ENCODE peak calls at places on chromosomes 16 and 17, in seven cellular contexts. V is fibroblast of mammary gland; D is tibial nerve; F is omental fat pad; A is CD8-positive, alpha-beta T cell; S is sigmoid colon; Y is mucosa of descending colon. U is an unnamed sample.

GRCh38 chr16:87464691-87465300 is 28.0 kb downstream of the ZCCHC14 start:
- DNase-seq in Y (no peak), A (no peak), D (peak), S (peak), F (peak), V (peak), U (no peak)

GRCh38 chr17:9676084-9676483 is 30.8 kb downstream of the USP43 start:
- DNase-seq in Y (no peak), F (no peak), D (no peak), A (no peak), S (no peak), V (no peak), U (no peak)

GRCh38 chr17:50059759-50060273 is 3.9 kb downstream of the ITGA3 start:
- DNase-seq in D (no peak), Y (peak), A (no peak), V (peak), F (no peak), S (no peak), U (no peak)

GRCh38 chr17:36089888-36090836 is at the start of gene CCL3:
- DNase-seq in D (peak), F (no peak), S (no peak), Y (no peak), A (no peak), V (no peak), U (no peak)

GRCh38 chr16:87607223-87607622 is 4.9 kb downstream of the JPH3 start:
- DNase-seq in D (no peak), S (no peak), Y (peak), A (no peak), V (no peak), F (no peak), U (no peak)

GRCh38 chr16:86865866-86866675 is 287.7 kb downstream of the FOXL1 start:
- DNase-seq in Y (no peak), V (no peak), F (no peak), D (no peak), S (peak), A (no peak), U (no peak)

GRCh38 chr16:89012622-89012995 is 35.6 kb upstream of the CBFA2T3 start:
- DNase-seq in D (no peak), A (no peak), V (no peak), S (no peak), Y (no peak), F (no peak), U (no peak)

GRCh38 chr17:57985675-57985974 is 2.4 kb downstream of the VEZF1 start:
- DNase-seq in F (no peak), Y (no peak), V (peak), D (no peak), S (no peak), A (no peak), U (no peak)

GRCh38 chr16:73529303-73530012 is 481.5 kb upstream of the ZFHX3 start:
- DNase-seq in Y (no peak), A (no peak), D (no peak), S (no peak), F (no peak), V (no peak), U (no peak)

GRCh38 chr16:67879936-67880335 is 4.7 kb upstream of the NRN1L start:
- DNase-seq in V (no peak), A (no peak), D (no peak), F (no peak), S (no peak), Y (no peak), U (no peak)

GRCh38 chr16:14302031-14302398 is 230.9 kb downstream of the MRTFB start:
- DNase-seq in D (no peak), S (peak), A (no peak), V (peak), Y (peak), F (no peak), U (peak)

GRCh38 chr17:11144358-11145233 is 96.4 kb upstream of the SHISA6 start:
- DNase-seq in S (no peak), Y (no peak), A (no peak), V (peak), F (no peak), D (no peak), U (no peak)

GRCh38 chr17:35241520-35241919 is 1.4 kb upstream of the SLFN5 start:
- DNase-seq in Y (peak), V (no peak), S (no peak), D (no peak), A (peak), F (no peak), U (no peak)

DNA sequence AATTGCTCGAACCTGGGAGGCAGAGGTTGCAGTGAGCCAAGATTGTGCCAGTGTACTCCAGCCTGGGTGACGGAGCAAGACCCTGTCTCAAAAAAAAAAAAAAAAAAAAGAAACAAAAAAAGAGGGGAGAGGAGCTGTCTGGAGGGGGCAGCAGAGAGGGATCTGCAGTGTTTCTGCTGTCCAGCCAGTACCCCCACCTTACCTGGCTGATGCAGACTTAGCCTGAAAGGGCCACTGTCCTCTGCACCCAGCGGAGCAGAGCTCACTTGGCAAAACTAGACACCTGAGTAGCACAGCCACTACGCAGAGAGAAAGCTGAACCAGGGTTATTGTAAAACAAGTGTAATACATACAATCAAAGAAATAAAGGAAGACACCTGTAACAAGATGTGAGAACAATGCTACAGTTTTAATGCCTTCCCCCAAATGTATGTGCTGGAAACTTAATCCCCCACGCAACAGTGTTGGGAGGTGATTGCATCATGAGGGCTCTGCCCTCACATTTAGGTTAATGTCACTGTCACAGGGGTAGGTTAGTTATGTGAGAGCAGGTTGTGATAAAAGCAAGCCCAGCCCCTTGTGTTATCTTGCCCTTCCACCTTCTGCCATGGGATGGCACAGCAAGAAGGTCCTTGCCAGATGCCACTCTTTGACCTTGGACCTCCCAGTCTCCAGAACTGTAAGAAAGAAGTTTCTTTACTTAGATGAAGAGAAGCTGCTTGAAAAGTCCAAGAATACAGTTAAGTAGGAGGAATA is 211.2 kb downstream of the RPTOR start:
- DNase-seq in F (no peak), S (peak), A (no peak), V (no peak), D (no peak), Y (no peak), U (no peak)
- TF ChIP-seq CTCF in F (no peak), S (no peak), A (no peak), V (peak), D (no peak), Y (no peak), U (peak)

DNA sequence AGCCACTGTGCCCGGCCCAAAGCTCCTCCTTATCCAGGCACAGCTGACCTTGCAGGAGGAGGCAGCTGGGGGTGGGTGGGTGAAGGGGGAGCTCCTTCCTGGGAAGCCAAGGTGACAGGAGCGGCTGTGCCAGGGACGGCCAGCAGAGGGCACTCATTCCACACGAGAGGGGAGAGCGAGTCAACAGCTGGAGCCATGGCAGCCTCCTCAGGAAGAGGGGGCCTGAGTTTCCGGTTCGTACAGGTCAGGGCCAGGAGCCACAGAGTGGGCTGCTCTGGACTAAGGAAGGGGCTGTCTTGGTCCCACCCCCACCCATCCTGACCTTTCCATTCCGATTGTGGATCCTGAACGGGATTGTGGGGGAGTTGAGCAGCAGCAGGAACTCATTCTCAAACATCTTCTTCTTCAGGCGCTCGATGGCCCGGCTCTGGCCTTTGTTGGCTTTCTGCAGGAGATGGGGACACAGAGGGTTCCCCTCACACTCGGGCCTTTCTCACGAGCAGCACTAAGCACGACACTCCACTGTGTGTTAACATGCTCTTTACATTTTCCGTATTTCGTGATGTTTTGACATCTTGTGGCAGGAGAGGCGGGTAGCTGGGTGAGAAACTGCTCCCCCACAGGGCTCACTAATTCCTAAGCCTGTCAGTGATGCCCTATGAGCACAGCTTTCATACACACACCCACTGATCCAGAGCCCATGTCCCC is 61.6 kb downstream of the TIMM22 start:
- DNase-seq in Y (peak), V (peak), F (no peak), S (no peak), A (peak), D (peak), U (no peak)
- TF ChIP-seq CTCF in Y (peak), V (peak), F (no peak), S (no peak), A (no peak), D (no peak), U (no peak)

GRCh38 chr16:4538386-4539235 is at the start of gene CDIP1:
- DNase-seq in Y (peak), F (peak), S (peak), V (peak), D (peak), A (peak), U (peak)
- TF ChIP-seq CTCF in Y (no peak), F (no peak), S (no peak), V (no peak), D (peak), A (no peak), U (no peak)

GRCh38 chr17:1563786-1564613 is 1.4 kb upstream of the PITPNA start:
- DNase-seq in V (no peak), D (no peak), Y (peak), S (no peak), A (no peak), F (no peak), U (no peak)
- TF ChIP-seq CTCF in V (no peak), D (no peak), Y (no peak), S (no peak), A (no peak), F (no peak), U (no peak)

U was measured in D721Med.